ENCODE peak calls at places on chromosomes 11 and 22, in nine cellular contexts. R, D, S, I, H, E, F, U and K are unnamed samples.

GRCh38 chr11:30392221-30392784 is 69.4 kb downstream of the ARL14EP start:
- DNase-seq in H (no peak), U (no peak), S (no peak), R (no peak), E (no peak), F (no peak), I (no peak), D (no peak), K (no peak)

GRCh38 chr11:75797796-75798195 is 17.2 kb upstream of the UVRAG start:
- DNase-seq in F (no peak), I (no peak), E (no peak), R (no peak), D (no peak), H (no peak), S (no peak), U (no peak), K (no peak)

GRCh38 chr11:71930556-71931244 is 1.9 kb downstream of the RNF121 start:
- DNase-seq in F (no peak), D (no peak), R (peak), E (no peak), U (no peak), I (no peak), S (no peak), H (no peak), K (no peak)

GRCh38 chr11:62832346-62833234 is at the start of gene TEX54:
- DNase-seq in U (no peak), E (no peak), F (peak), I (no peak), S (no peak), R (no peak), H (peak), D (peak), K (no peak)

GRCh38 chr11:821513-822371 is 3.0 kb downstream of the PNPLA2 start:
- DNase-seq in I (no peak), S (no peak), R (no peak), F (no peak), E (no peak), D (peak), H (no peak), U (no peak), K (no peak)

GRCh38 chr11:92892769-92893168 is 76.7 kb upstream of the MTNR1B start:
- DNase-seq in R (no peak), H (no peak), I (no peak), S (no peak), D (no peak), F (no peak), U (no peak), E (no peak), K (no peak)

GRCh38 chr11:109071712-109072524 is 350.1 kb upstream of the C11orf87 start:
- DNase-seq in S (no peak), E (no peak), I (peak), F (peak), U (no peak), D (no peak), R (no peak), H (no peak), K (no peak)

GRCh38 chr11:111539426-111540113 is 950 bp upstream of the LAYN start:
- DNase-seq in E (no peak), R (no peak), D (no peak), F (no peak), I (no peak), U (no peak), H (no peak), S (no peak), K (no peak)

GRCh38 chr11:27592111-27592780 is 85.7 kb upstream of the LIN7C start:
- DNase-seq in D (no peak), E (no peak), U (no peak), F (no peak), H (no peak), I (no peak), R (no peak), S (no peak), K (no peak)

GRCh38 chr11:110091995-110092576 is 1.1 kb upstream of the ZC3H12C start:
- DNase-seq in E (no peak), D (no peak), F (peak), H (no peak), R (no peak), U (no peak), S (no peak), I (no peak), K (no peak)

GRCh38 chr11:33616552-33616951 is 84.1 kb downstream of the C11orf91 start:
- DNase-seq in F (peak), R (no peak), H (no peak), E (no peak), I (no peak), D (no peak), U (no peak), S (no peak), K (no peak)

GRCh38 chr11:128029219-128029722 is 558.1 kb downstream of the ETS1 start:
- DNase-seq in H (no peak), I (no peak), F (no peak), D (no peak), S (no peak), U (no peak), R (no peak), E (no peak), K (no peak)

GRCh38 chr11:73295259-73295995 is 12.6 kb upstream of the ARHGEF17 start:
- DNase-seq in I (no peak), D (peak), R (peak), U (no peak), H (peak), S (no peak), F (peak), E (peak), K (peak)

GRCh38 chr11:76803811-76804600 is 20.9 kb downstream of the TSKU start:
- DNase-seq in H (no peak), R (no peak), S (no peak), F (no peak), D (peak), I (no peak), E (no peak), U (no peak), K (peak)

GRCh38 chr11:60118333-60118732 is 29.9 kb downstream of the MS4A2 start:
- DNase-seq in F (peak), U (no peak), H (no peak), E (no peak), R (peak), D (no peak), S (no peak), I (no peak), K (peak)
- TF ChIP-seq CTCF in F (no peak), U (no peak), H (no peak), E (no peak), R (no peak), D (no peak), S (no peak), I (no peak), K (no peak)

GRCh38 chr22:23565288-23565941 is 14.7 kb downstream of the IGLL1 start:
- DNase-seq in E (no peak), U (no peak), F (no peak), R (peak), H (peak), I (no peak), D (no peak), S (no peak), K (peak)
- TF ChIP-seq CTCF in E (no peak), U (no peak), F (peak), R (no peak), H (no peak), I (peak), D (no peak), S (no peak), K (no peak)

GRCh38 chr11:65790104-65790901 is 3.4 kb downstream of the OVOL1 start:
- DNase-seq in U (no peak), R (no peak), H (peak), F (no peak), E (no peak), S (no peak), D (no peak), I (no peak), K (no peak)
- TF ChIP-seq CTCF in U (no peak), R (no peak), H (no peak), F (no peak), E (no peak), S (no peak), D (no peak), I (no peak), K (no peak)

GRCh38 chr11:102184269-102184987 is 74.2 kb downstream of the YAP1 start:
- DNase-seq in D (no peak), I (no peak), U (no peak), R (no peak), E (no peak), S (no peak), H (no peak), F (no peak), K (no peak)
- TF ChIP-seq CTCF in D (no peak), I (no peak), U (no peak), R (no peak), E (no peak), S (no peak), H (no peak), F (no peak), K (no peak)

GRCh38 chr11:89498845-89499448 is 7.8 kb upstream of the NOX4 start:
- DNase-seq in S (no peak), R (peak), I (no peak), H (no peak), U (no peak), F (no peak), D (no peak), E (no peak), K (no peak)
- TF ChIP-seq CTCF in S (no peak), R (peak), I (no peak), H (no peak), U (peak), F (no peak), D (no peak), E (no peak), K (no peak)